ENCODE peak calls at places on chromosomes 4 and X, in seven cellular contexts. One of them, this sample, is unnamed.

GRCh38 chr4:153432971-153433752 is 33.0 kb upstream of the TMEM131L start:
- DNase-seq in A549: peak
- DNase-seq in HCT116: peak
- DNase-seq in ovary: peak
- DNase-seq in suprapubic skin: peak
- DNase-seq in prostate gland: peak
- DNase-seq in endothelial cell of umbilical vein: peak
- DNase-seq in this sample: no peak

GRCh38 chr4:119678761-119679160 is 50.2 kb upstream of the PDE5A start:
- DNase-seq in suprapubic skin: no peak
- DNase-seq in A549: no peak
- DNase-seq in endothelial cell of umbilical vein: no peak
- DNase-seq in prostate gland: no peak
- DNase-seq in ovary: no peak
- DNase-seq in HCT116: no peak
- DNase-seq in this sample: no peak

GRCh38 chr4:48863728-48864127 is 32.8 kb downstream of the OCIAD1 start:
- DNase-seq in suprapubic skin: no peak
- DNase-seq in HCT116: no peak
- DNase-seq in endothelial cell of umbilical vein: no peak
- DNase-seq in A549: no peak
- DNase-seq in prostate gland: no peak
- DNase-seq in ovary: no peak
- DNase-seq in this sample: no peak

GRCh38 chr4:52376107-52376704 is 282.9 kb downstream of the USP46 start:
- DNase-seq in prostate gland: no peak
- DNase-seq in HCT116: peak
- DNase-seq in ovary: peak
- DNase-seq in endothelial cell of umbilical vein: peak
- DNase-seq in suprapubic skin: no peak
- DNase-seq in A549: peak
- DNase-seq in this sample: no peak

GRCh38 chr4:27790911-27791310 is 930.3 kb downstream of the STIM2 start:
- DNase-seq in ovary: no peak
- DNase-seq in suprapubic skin: no peak
- DNase-seq in A549: no peak
- DNase-seq in prostate gland: no peak
- DNase-seq in endothelial cell of umbilical vein: no peak
- DNase-seq in HCT116: no peak
- DNase-seq in this sample: no peak

GRCh38 chr4:147530723-147531122 is 49.8 kb downstream of the EDNRA start:
- DNase-seq in A549: no peak
- DNase-seq in suprapubic skin: no peak
- DNase-seq in HCT116: no peak
- DNase-seq in prostate gland: no peak
- DNase-seq in ovary: no peak
- DNase-seq in endothelial cell of umbilical vein: no peak
- DNase-seq in this sample: no peak

GRCh38 chrX:14528629-14529287 is 578 bp upstream of the GLRA2 start:
- DNase-seq in ovary: peak
- DNase-seq in suprapubic skin: no peak
- DNase-seq in HCT116: peak
- DNase-seq in prostate gland: peak
- DNase-seq in A549: peak
- DNase-seq in endothelial cell of umbilical vein: no peak
- DNase-seq in this sample: no peak

GRCh38 chr4:1870578-1871443 is at the start of gene NSD2:
- DNase-seq in A549: peak
- DNase-seq in HCT116: peak
- DNase-seq in prostate gland: peak
- DNase-seq in suprapubic skin: peak
- DNase-seq in ovary: peak
- DNase-seq in endothelial cell of umbilical vein: peak
- DNase-seq in this sample: peak

GRCh38 chr4:113052379-113052951 is 3.0 kb downstream of the ANK2 start:
- DNase-seq in A549: no peak
- DNase-seq in prostate gland: no peak
- DNase-seq in ovary: no peak
- DNase-seq in suprapubic skin: no peak
- DNase-seq in HCT116: no peak
- DNase-seq in endothelial cell of umbilical vein: no peak
- DNase-seq in this sample: no peak

GRCh38 chr4:59341506-59341905 is 1858.6 kb upstream of the ADGRL3 start:
- DNase-seq in A549: no peak
- DNase-seq in HCT116: no peak
- DNase-seq in suprapubic skin: no peak
- DNase-seq in ovary: no peak
- DNase-seq in prostate gland: no peak
- DNase-seq in endothelial cell of umbilical vein: no peak
- DNase-seq in this sample: no peak

GRCh38 chr4:72365981-72366380 is 203.0 kb downstream of the ADAMTS3 start:
- DNase-seq in prostate gland: no peak
- DNase-seq in endothelial cell of umbilical vein: no peak
- DNase-seq in HCT116: no peak
- DNase-seq in A549: no peak
- DNase-seq in ovary: no peak
- DNase-seq in suprapubic skin: no peak
- DNase-seq in this sample: no peak

GRCh38 chrX:1323315-1323714 is 13.3 kb upstream of the IL3RA start:
- DNase-seq in HCT116: peak
- DNase-seq in ovary: no peak
- DNase-seq in endothelial cell of umbilical vein: peak
- DNase-seq in prostate gland: no peak
- DNase-seq in suprapubic skin: no peak
- DNase-seq in A549: peak
- DNase-seq in this sample: no peak

GRCh38 chr4:114472269-114473032 is 126.2 kb upstream of the UGT8 start:
- DNase-seq in A549: no peak
- DNase-seq in prostate gland: no peak
- DNase-seq in suprapubic skin: no peak
- DNase-seq in endothelial cell of umbilical vein: no peak
- DNase-seq in ovary: no peak
- DNase-seq in HCT116: no peak
- DNase-seq in this sample: no peak

GRCh38 chr4:2948895-2949781 is 14.1 kb downstream of the NOP14 start:
- DNase-seq in prostate gland: no peak
- DNase-seq in HCT116: peak
- DNase-seq in endothelial cell of umbilical vein: peak
- DNase-seq in A549: no peak
- DNase-seq in ovary: no peak
- DNase-seq in suprapubic skin: no peak
- DNase-seq in this sample: no peak

GRCh38 chr4:107843394-107843793 is 18.7 kb downstream of the SGMS2 start:
- DNase-seq in endothelial cell of umbilical vein: no peak
- DNase-seq in suprapubic skin: no peak
- DNase-seq in HCT116: no peak
- DNase-seq in A549: no peak
- DNase-seq in prostate gland: no peak
- DNase-seq in ovary: no peak
- DNase-seq in this sample: no peak

GRCh38 chr4:83207497-83208105 is 77.0 kb downstream of the COQ2 start:
- DNase-seq in prostate gland: no peak
- DNase-seq in ovary: no peak
- DNase-seq in endothelial cell of umbilical vein: peak
- DNase-seq in A549: peak
- DNase-seq in HCT116: peak
- DNase-seq in suprapubic skin: no peak
- DNase-seq in this sample: no peak

GRCh38 chr4:97150966-97151365 is 992.3 kb downstream of the STPG2 start:
- DNase-seq in endothelial cell of umbilical vein: no peak
- DNase-seq in suprapubic skin: no peak
- DNase-seq in ovary: no peak
- DNase-seq in HCT116: no peak
- DNase-seq in prostate gland: no peak
- DNase-seq in A549: no peak
- DNase-seq in this sample: no peak

GRCh38 chr4:74062954-74063353 is 24.5 kb upstream of the CXCL3 start:
- DNase-seq in ovary: no peak
- DNase-seq in prostate gland: no peak
- DNase-seq in suprapubic skin: no peak
- DNase-seq in endothelial cell of umbilical vein: no peak
- DNase-seq in HCT116: no peak
- DNase-seq in A549: no peak
- DNase-seq in this sample: no peak

GRCh38 chr4:77194989-77195388 is 38.0 kb downstream of the CCNG2 start:
- DNase-seq in HCT116: no peak
- DNase-seq in suprapubic skin: no peak
- DNase-seq in A549: no peak
- DNase-seq in prostate gland: no peak
- DNase-seq in endothelial cell of umbilical vein: no peak
- DNase-seq in ovary: no peak
- DNase-seq in this sample: no peak

GRCh38 chr4:77193046-77193445 is 36.0 kb downstream of the CCNG2 start:
- DNase-seq in suprapubic skin: no peak
- DNase-seq in HCT116: no peak
- DNase-seq in prostate gland: no peak
- DNase-seq in ovary: no peak
- DNase-seq in endothelial cell of umbilical vein: no peak
- DNase-seq in A549: no peak
- DNase-seq in this sample: no peak

GRCh38 chr4:77196866-77197265 is 39.9 kb downstream of the CCNG2 start:
- DNase-seq in endothelial cell of umbilical vein: no peak
- DNase-seq in suprapubic skin: no peak
- DNase-seq in ovary: no peak
- DNase-seq in prostate gland: no peak
- DNase-seq in A549: no peak
- DNase-seq in HCT116: no peak
- DNase-seq in this sample: no peak

GRCh38 chr4:77194366-77194765 is 37.4 kb downstream of the CCNG2 start:
- DNase-seq in A549: no peak
- DNase-seq in HCT116: no peak
- DNase-seq in ovary: no peak
- DNase-seq in prostate gland: no peak
- DNase-seq in suprapubic skin: no peak
- DNase-seq in endothelial cell of umbilical vein: no peak
- DNase-seq in this sample: no peak

DNA sequence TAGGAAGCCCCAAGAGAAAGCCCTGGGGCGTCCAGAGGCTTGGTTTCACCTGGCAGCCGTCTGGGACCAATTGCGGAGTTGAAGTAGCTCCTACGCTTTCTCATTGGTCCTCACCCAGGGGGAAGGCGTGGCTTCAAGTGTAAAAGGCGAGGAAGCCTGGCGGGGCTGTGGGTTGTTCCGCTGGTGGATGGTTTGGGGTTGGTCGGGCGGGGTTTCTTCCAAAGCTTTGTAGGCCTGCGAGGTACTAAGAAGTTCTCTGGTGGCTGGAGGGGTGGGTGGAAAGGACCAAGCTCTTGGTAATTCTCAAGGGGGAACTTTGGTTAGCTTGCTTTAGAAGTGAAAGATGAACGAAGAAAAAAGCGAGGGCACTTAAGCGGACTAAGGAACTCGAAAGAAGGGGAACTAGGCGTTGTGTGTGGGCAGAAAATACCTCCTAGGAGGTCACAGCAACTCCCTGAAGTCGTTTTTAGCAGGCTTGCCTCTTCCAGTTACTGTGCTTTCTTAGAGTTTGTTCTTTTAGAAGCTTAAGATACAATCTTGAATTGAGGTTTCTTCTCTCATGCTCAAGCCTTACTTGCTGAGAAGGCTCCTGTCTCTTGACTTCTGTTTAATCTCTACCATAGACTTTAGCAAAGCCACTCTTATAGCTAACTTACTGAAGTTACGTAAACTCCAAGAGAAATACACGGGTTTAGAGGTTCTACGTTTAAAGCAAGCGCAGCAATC is 36.7 kb downstream of the CCNG2 start:
- DNase-seq in ovary: no peak
- DNase-seq in endothelial cell of umbilical vein: no peak
- DNase-seq in prostate gland: no peak
- DNase-seq in A549: no peak
- DNase-seq in suprapubic skin: peak
- DNase-seq in HCT116: no peak
- DNase-seq in this sample: peak
- TF ChIP-seq POLR2A in ovary: no peak
- TF ChIP-seq POLR2A in endothelial cell of umbilical vein: no peak
- TF ChIP-seq POLR2A in prostate gland: no peak
- TF ChIP-seq POLR2A in A549: no peak
- TF ChIP-seq POLR2A in suprapubic skin: no peak
- TF ChIP-seq POLR2A in HCT116: no peak
- TF ChIP-seq POLR2A in this sample: no peak

GRCh38 chr4:151801547-151802516 is 41.0 kb upstream of the GATB start:
- DNase-seq in suprapubic skin: no peak
- DNase-seq in prostate gland: peak
- DNase-seq in endothelial cell of umbilical vein: peak
- DNase-seq in A549: peak
- DNase-seq in HCT116: peak
- DNase-seq in ovary: no peak
- DNase-seq in this sample: no peak
- TF ChIP-seq CTCF in suprapubic skin: peak
- TF ChIP-seq CTCF in prostate gland: peak
- TF ChIP-seq CTCF in endothelial cell of umbilical vein: peak
- TF ChIP-seq CTCF in A549: peak
- TF ChIP-seq CTCF in HCT116: peak
- TF ChIP-seq CTCF in ovary: no peak
- TF ChIP-seq CTCF in this sample: peak

GRCh38 chrX:130728208-130728607 is 174.8 kb downstream of the ENOX2 start:
- DNase-seq in endothelial cell of umbilical vein: no peak
- DNase-seq in suprapubic skin: no peak
- DNase-seq in HCT116: no peak
- DNase-seq in ovary: no peak
- DNase-seq in A549: no peak
- DNase-seq in prostate gland: no peak
- DNase-seq in this sample: no peak
- H3K27ac ChIP-seq in endothelial cell of umbilical vein: no peak
- H3K27ac ChIP-seq in suprapubic skin: no peak
- H3K27ac ChIP-seq in HCT116: no peak
- H3K27ac ChIP-seq in ovary: no peak
- H3K27ac ChIP-seq in A549: no peak
- H3K27ac ChIP-seq in prostate gland: no peak
- H3K27ac ChIP-seq in this sample: no peak

DNA sequence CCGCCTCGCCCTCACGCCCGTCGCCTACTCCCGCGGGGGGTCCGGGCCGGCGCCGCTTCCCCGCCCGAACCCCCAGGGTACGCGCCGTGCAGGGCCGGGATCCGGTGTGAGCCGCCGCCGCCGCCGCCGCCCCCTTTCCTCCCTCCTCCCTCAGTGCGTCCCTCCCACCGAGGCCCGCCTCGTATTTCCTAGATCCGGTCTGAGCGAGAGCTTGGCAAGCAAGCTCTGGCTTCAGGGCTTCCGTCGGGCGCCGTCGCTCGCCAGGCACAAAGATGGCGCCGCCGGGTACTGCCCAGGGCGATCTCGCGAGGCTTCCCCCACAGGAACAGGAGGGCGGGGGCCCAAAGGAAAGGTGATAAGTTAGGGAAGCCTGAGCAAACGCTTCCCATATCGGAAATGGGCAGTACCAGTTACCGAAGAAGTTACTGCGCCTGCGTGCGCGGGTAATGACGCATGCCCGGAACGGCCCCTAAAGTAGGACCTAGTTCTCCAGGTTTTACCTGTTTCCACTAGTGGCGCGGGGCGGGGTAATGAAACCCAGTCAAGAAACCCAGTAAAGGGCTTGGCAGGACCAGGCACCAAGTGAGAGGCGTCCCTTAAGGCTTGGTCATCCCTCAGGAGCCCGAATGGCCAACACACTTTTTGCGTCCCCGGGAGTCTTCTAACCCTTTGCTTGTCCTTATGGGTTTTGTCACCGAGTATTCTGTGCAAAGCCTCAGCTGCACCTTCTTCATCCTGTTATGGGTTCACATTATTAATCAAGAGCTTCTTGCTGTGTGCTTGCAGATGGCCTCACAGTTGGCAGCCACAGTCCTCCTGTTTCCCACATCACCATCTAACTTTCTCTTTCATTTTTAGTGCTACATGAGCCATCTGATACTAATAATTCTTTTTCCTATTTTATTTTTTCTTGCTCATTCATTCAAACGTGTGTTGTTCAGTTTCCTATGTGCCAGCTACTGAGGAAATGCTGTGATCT is at the start of gene TAB3:
- DNase-seq in prostate gland: peak
- DNase-seq in suprapubic skin: peak
- DNase-seq in HCT116: peak
- DNase-seq in A549: peak
- DNase-seq in endothelial cell of umbilical vein: peak
- DNase-seq in ovary: peak
- DNase-seq in this sample: peak
- TF ChIP-seq POLR2A in prostate gland: peak
- TF ChIP-seq POLR2A in suprapubic skin: no peak
- TF ChIP-seq POLR2A in HCT116: no peak
- TF ChIP-seq POLR2A in A549: peak
- TF ChIP-seq POLR2A in endothelial cell of umbilical vein: peak
- TF ChIP-seq POLR2A in ovary: peak
- TF ChIP-seq POLR2A in this sample: no peak

This sample was measured in upper lobe of left lung.